ENCODE peak calls at places on chromosomes 5 and 9, in four cellular contexts. B, F, J and P are unnamed samples.

GRCh38 chr5:8685704-8686103 is 816.8 kb downstream of the MTRR start:
- DNase-seq in B (no peak), F (no peak), J (no peak), P (no peak)

GRCh38 chr5:61274561-61274960 is 57.5 kb upstream of the ZSWIM6 start:
- DNase-seq in B (no peak), J (no peak), F (no peak), P (no peak)

GRCh38 chr5:150487199-150488061 is 20.5 kb upstream of the NDST1 start:
- DNase-seq in F (peak), B (no peak), J (peak), P (peak)

GRCh38 chr9:8859416-8859815 is 1059.8 kb upstream of the DMAC1 start:
- DNase-seq in B (no peak), J (no peak), F (no peak), P (no peak)

GRCh38 chr9:28688172-28688571 is 1114.9 kb upstream of the C9orf72 start:
- DNase-seq in F (no peak), J (no peak), B (no peak), P (no peak)

GRCh38 chr5:10695055-10695649 is 65.9 kb downstream of the DAP start:
- DNase-seq in J (peak), B (peak), F (peak), P (peak)

GRCh38 chr5:166178681-166179080 is 2112.8 kb upstream of the WWC1 start:
- DNase-seq in B (no peak), F (no peak), J (no peak), P (no peak)

GRCh38 chr5:16025681-16026080 is 153.9 kb downstream of the MARCHF11 start:
- DNase-seq in J (no peak), F (no peak), B (no peak), P (no peak)

GRCh38 chr9:8962084-8962483 is 1162.5 kb upstream of the DMAC1 start:
- DNase-seq in F (no peak), J (no peak), B (no peak), P (no peak)

GRCh38 chr5:180868960-180869359 is 7.9 kb upstream of the ZFP62 start:
- DNase-seq in B (peak), J (peak), F (peak), P (peak)

GRCh38 chr5:178301641-178302040 is 69.0 kb upstream of the PHYKPL start:
- DNase-seq in B (no peak), J (no peak), F (no peak), P (no peak)

GRCh38 chr5:1409386-1410110 is 35.7 kb downstream of the SLC6A3 start:
- DNase-seq in J (no peak), F (no peak), B (no peak), P (no peak)

GRCh38 chr5:151020304-151021031 is at the start of gene GPX3:
- DNase-seq in B (peak), F (peak), J (peak), P (peak)

GRCh38 chr5:143560378-143560777 is 156.9 kb upstream of the NR3C1 start:
- DNase-seq in J (no peak), B (no peak), F (no peak), P (no peak)

GRCh38 chr5:73816656-73817420 is 190.8 kb downstream of the ARHGEF28 start:
- DNase-seq in F (no peak), B (no peak), J (no peak), P (no peak)

GRCh38 chr5:134642931-134643530 is 5.6 kb upstream of the SEC24A start:
- DNase-seq in F (no peak), J (no peak), B (no peak), P (no peak)

GRCh38 chr5:68757813-68758212 is 336.0 kb upstream of the SLC30A5 start:
- DNase-seq in F (no peak), B (no peak), J (no peak), P (no peak)

GRCh38 chr5:153714732-153715287 is 224.3 kb downstream of the GRIA1 start:
- DNase-seq in J (no peak), F (no peak), B (no peak), P (no peak)

GRCh38 chr5:93430139-93430538 is 150.9 kb downstream of the NR2F1-AS1 start:
- DNase-seq in J (no peak), F (no peak), B (no peak), P (no peak)

GRCh38 chr5:114010362-114010761 is 351.5 kb upstream of the KCNN2 start:
- DNase-seq in F (no peak), J (no peak), B (no peak), P (no peak)

GRCh38 chr9:36928670-36929349 is 105.3 kb downstream of the PAX5 start:
- DNase-seq in F (no peak), J (no peak), B (no peak), P (no peak)

GRCh38 chr5:116766470-116766947 is 191.9 kb upstream of the SEMA6A start:
- DNase-seq in F (no peak), B (peak), J (no peak), P (peak)

GRCh38 chr5:68456756-68457217 is 241.2 kb downstream of the PIK3R1 start:
- DNase-seq in J (peak), F (no peak), B (no peak), P (peak)

GRCh38 chr5:171321447-171321846 is 12.4 kb downstream of the TLX3 start:
- DNase-seq in B (no peak), F (no peak), J (no peak), P (no peak)

GRCh38 chr9:21056931-21057330 is 20.8 kb downstream of the IFNB1 start:
- DNase-seq in B (no peak), J (no peak), F (no peak), P (no peak)

GRCh38 chr9:101528015-101528414 is 5.6 kb upstream of the RNF20 start:
- DNase-seq in J (no peak), B (no peak), F (no peak), P (no peak)

GRCh38 chr9:101530076-101530711 is 3.5 kb upstream of the RNF20 start:
- DNase-seq in J (peak), B (peak), F (peak), P (peak)

GRCh38 chr9:101527066-101527465 is 6.6 kb upstream of the RNF20 start:
- DNase-seq in J (no peak), B (no peak), F (no peak), P (no peak)

GRCh38 chr9:101524371-101524770 is 9.3 kb upstream of the RNF20 start:
- DNase-seq in J (no peak), B (no peak), F (no peak), P (no peak)
- H3K27ac ChIP-seq in J (no peak), B (no peak), F (no peak), P (no peak)

GRCh38 chr9:126482361-126483044 is 131.2 kb upstream of the LMX1B start:
- DNase-seq in B (no peak), J (no peak), F (peak), P (no peak)
- TF ChIP-seq CTCF in B (no peak), J (no peak), F (no peak), P (no peak)

GRCh38 chr9:113887436-113887835 is 11.3 kb downstream of the ZNF618 start:
- DNase-seq in F (no peak), J (no peak), B (no peak), P (no peak)

GRCh38 chr9:113886003-113886324 is 9.9 kb downstream of the ZNF618 start:
- DNase-seq in J (no peak), B (peak), F (no peak), P (no peak)

GRCh38 chr9:113886933-113887332 is 10.8 kb downstream of the ZNF618 start:
- DNase-seq in B (no peak), J (no peak), F (no peak), P (no peak)

GRCh38 chr9:113886471-113886870 is 10.4 kb downstream of the ZNF618 start:
- DNase-seq in F (no peak), J (no peak), B (no peak), P (no peak)

GRCh38 chr9:113885183-113886002 is 9.3 kb downstream of the ZNF618 start:
- DNase-seq in F (no peak), J (no peak), B (no peak), P (no peak)
- TF ChIP-seq POLR2A in F (no peak), J (no peak), B (no peak), P (no peak)

DNA sequence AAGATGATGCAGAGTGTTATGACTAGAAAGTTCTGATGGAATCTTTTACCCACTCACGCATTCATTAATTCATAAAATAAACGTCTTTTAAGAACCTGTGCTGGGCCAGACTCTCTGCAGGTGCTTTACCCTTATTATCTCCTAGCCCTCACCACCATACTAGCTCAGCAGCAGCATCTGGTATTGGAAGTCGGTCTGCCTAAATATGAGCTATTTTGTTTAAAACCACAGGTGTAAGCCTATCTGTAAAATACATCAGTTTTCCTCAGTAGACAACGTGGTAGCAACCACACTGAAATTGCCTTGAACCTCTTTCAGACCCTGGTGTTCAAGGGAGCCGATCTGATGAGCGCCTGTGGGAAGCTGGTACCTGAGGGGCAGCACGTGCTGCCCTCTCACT is 69.4 kb downstream of the PPIC start:
- DNase-seq in B (no peak), F (no peak), J (no peak), P (no peak)
- H3K27ac ChIP-seq in B (no peak), F (no peak), J (no peak), P (no peak)

DNA sequence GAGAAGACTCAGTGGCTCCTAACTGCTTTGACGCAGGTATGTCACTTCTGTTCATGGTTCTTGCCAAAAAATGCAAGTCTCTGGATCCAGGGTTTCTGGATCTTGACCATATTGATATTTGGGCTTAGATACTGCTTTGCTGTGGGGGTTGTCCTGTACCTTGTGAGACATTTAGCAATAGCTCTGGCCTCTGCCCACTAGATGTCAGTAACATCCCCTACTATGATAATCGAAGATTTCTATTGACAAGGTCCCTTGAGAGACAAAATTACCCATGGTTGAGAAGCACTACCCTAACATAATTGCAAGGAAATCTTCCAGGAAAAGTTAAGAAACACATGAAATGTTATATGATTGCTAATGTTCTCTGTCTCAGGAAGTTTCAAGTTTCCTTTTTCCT is 285.4 kb downstream of the TMEM232 start:
- DNase-seq in J (no peak), B (no peak), F (no peak), P (no peak)
- TF ChIP-seq CTCF in J (no peak), B (no peak), F (peak), P (no peak)

GRCh38 chr5:149320791-149321330 is 24.4 kb upstream of the GRPEL2 start:
- DNase-seq in B (peak), F (peak), J (peak), P (peak)
- TF ChIP-seq POLR2A in B (no peak), F (no peak), J (no peak), P (no peak)

DNA sequence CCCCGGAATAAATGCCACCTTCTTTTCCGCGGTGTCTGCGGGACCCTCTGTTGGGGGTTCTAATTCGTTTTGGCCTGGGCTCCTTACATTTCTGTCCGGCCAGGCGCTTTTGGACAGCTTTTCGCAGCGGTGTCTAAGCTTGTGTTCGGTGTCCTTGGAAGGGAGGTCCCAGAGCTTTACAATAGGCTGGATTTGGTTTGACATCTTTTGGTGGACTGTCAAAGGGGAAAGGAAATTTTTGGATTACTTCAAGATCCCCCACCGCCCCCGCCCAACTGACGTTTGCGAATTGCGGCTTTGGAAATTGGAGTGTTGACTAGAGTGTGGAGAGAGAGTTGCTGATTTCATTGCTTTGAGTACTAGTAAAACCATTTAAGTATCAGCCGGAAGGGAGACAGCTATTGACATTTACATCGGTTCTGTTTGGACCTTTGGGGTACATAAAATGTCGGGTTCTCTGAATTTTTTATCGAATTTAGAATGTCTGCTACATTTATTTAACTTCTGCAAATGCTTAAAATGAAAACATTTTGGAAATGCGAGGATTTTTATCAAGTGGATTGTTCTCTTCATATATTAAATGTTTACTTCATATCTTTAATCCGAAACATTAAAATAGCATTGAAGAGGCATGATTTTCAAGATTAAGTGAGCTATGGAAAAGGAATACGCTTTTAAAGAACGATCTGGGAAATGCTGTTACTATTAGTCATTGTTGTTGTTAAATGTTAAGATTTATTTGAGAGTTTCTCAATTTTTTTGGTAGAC is 4.7 kb upstream of the PURA start:
- DNase-seq in J (no peak), F (no peak), B (peak), P (peak)
- H3K27ac ChIP-seq in J (peak), F (peak), B (peak), P (peak)

DNA sequence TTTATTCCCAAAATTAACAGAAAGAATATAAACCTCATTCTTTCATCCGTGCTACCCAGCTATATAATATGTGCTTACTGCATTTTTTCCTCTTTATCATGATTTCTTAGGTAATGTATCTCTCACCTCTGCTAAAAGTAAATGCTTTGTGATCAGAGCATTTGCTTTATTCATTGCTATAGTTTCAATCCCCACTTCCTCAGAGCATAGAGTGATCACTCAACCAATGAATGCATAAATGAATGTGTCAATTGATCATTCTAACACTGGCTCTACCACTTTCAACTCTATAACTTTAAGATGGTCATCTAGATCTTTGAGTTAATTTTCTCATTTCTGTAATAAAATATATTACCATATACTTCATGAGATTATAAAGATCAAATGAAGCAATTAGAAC is 719.2 kb downstream of the CETN3 start:
- DNase-seq in J (no peak), F (no peak), B (no peak), P (no peak)
- TF ChIP-seq CTCF in J (no peak), F (no peak), B (no peak), P (no peak)

GRCh38 chr5:54738118-54738972 is 220.8 kb downstream of the SNX18 start:
- DNase-seq in J (no peak), B (no peak), F (peak), P (peak)
- TF ChIP-seq POLR2A in J (no peak), B (no peak), F (no peak), P (no peak)